ENCODE peak calls at places on chromosome 11, in eight cellular contexts. J is GM19239; I is stimulated activated CD4-positive, alpha-beta T cell treated with anti-CD3 and anti-CD28 coated beads, TNF-alpha, amount 100 ng/mL, for 48 hours; V is astrocyte of the cerebellum; W is EL; R is sciatic nerve; G is brain microvascular endothelial cell; T is effector memory CD4-positive, alpha-beta T cell. P is an unnamed sample.

GRCh38 chr11:2302280-2302843 is 549 bp downstream of the TSPAN32 start:
- DNase-seq in J (no peak), W (no peak), V (no peak), T (no peak), G (no peak), R (no peak), I (no peak), P (no peak)

GRCh38 chr11:135019343-135019742 is 607.3 kb upstream of the B3GAT1 start:
- DNase-seq in R (no peak), I (no peak), V (no peak), G (no peak), J (no peak), T (no peak), W (no peak), P (no peak)

GRCh38 chr11:83612891-83613766 is 327.0 kb upstream of the CCDC90B start:
- DNase-seq in G (no peak), W (no peak), R (no peak), T (no peak), I (no peak), V (no peak), J (no peak), P (no peak)

GRCh38 chr11:132402056-132402684 is 1031.8 kb downstream of the NTM start:
- DNase-seq in W (peak; percentile 28), T (no peak), I (no peak), J (peak; percentile 13), V (peak; percentile 20), G (peak; percentile 57), R (no peak), P (no peak)

GRCh38 chr11:6438979-6439571 is 1.7 kb downstream of the HPX start:
- DNase-seq in G (peak; percentile 35), R (no peak), T (no peak), V (peak; percentile 27), W (peak; percentile 61), J (no peak), I (peak; percentile 8), P (peak; percentile 11)

GRCh38 chr11:124108158-124108557 is 7.1 kb upstream of the VWA5A start:
- DNase-seq in V (peak; percentile 13), J (no peak), G (no peak), R (no peak), T (no peak), I (no peak), W (no peak), P (no peak)

GRCh38 chr11:9004310-9004945 is 627 bp upstream of the NRIP3 start:
- DNase-seq in T (no peak), I (no peak), R (peak; percentile 68), V (no peak), J (no peak), G (no peak), W (no peak), P (no peak)

GRCh38 chr11:68418671-68419070 is 41.9 kb upstream of the PPP6R3 start:
- DNase-seq in G (no peak), I (no peak), W (no peak), R (no peak), V (no peak), T (no peak), J (no peak), P (no peak)

GRCh38 chr11:69035959-69036340 is 12.8 kb upstream of the TPCN2 start:
- DNase-seq in W (peak; percentile 51), J (no peak), R (no peak), I (no peak), V (no peak), T (no peak), G (no peak), P (no peak)

GRCh38 chr11:26651916-26652315 is 69.9 kb downstream of the SLC5A12 start:
- DNase-seq in W (no peak), T (no peak), G (no peak), J (no peak), R (no peak), I (no peak), V (no peak), P (no peak)

GRCh38 chr11:128965485-128965884 is 22.8 kb upstream of the TP53AIP1 start:
- DNase-seq in I (no peak), V (no peak), J (peak; percentile 30), R (no peak), G (no peak), W (no peak), T (no peak), P (no peak)

GRCh38 chr11:69797156-69797555 is 22.0 kb upstream of the FGF4 start:
- DNase-seq in G (no peak), T (no peak), J (no peak), W (no peak), R (no peak), V (no peak), I (no peak), P (no peak)

GRCh38 chr11:86978756-86979608 is 23.8 kb upstream of the FZD4 start:
- DNase-seq in G (peak; percentile 57), V (peak; percentile 42), T (no peak), W (peak; percentile 43), R (no peak), I (no peak), J (no peak), P (peak; percentile 17)

GRCh38 chr11:100905684-100906083 is 218.6 kb downstream of the ARHGAP42 start:
- DNase-seq in V (no peak), R (no peak), J (no peak), T (no peak), W (no peak), G (no peak), I (no peak), P (no peak)

GRCh38 chr11:88101881-88102594 is 73.2 kb downstream of the RAB38 start:
- DNase-seq in V (no peak), R (no peak), T (no peak), G (no peak), J (no peak), W (no peak), I (no peak), P (no peak)

GRCh38 chr11:114209904-114210303 is 86.3 kb upstream of the NNMT start:
- DNase-seq in R (no peak), V (no peak), T (no peak), W (no peak), G (no peak), J (no peak), I (no peak), P (no peak)

GRCh38 chr11:117843666-117844484 is 19.3 kb upstream of the FXYD2 start:
- DNase-seq in J (peak; percentile 47), V (peak; percentile 59), T (peak; percentile 61), W (peak; percentile 58), I (peak; percentile 69), R (peak; percentile 92), G (peak; percentile 56), P (peak; percentile 25)

GRCh38 chr11:117822031-117822521 is 2.5 kb downstream of the FXYD2 start:
- DNase-seq in T (no peak), W (no peak), V (no peak), J (no peak), R (peak; percentile 65), I (no peak), G (no peak), P (peak; percentile 29)

GRCh38 chr11:24509114-24509513 is 12.3 kb downstream of the LUZP2 start:
- DNase-seq in J (no peak), R (no peak), W (no peak), I (no peak), V (no peak), G (no peak), T (no peak), P (no peak)

GRCh38 chr11:63017306-63017974 is 1.8 kb upstream of the SLC22A8 start:
- DNase-seq in G (peak; percentile 4), W (peak; percentile 20), T (no peak), V (no peak), R (peak; percentile 35), J (no peak), I (no peak), P (no peak)

GRCh38 chr11:121536116-121536515 is 83.3 kb upstream of the SORL1-AS1 start:
- DNase-seq in G (no peak), V (no peak), W (no peak), I (no peak), J (no peak), R (no peak), T (no peak), P (no peak)

GRCh38 chr11:67301951-67302516 is 1.3 kb upstream of the SSH3 start:
- DNase-seq in J (no peak), T (no peak), V (no peak), I (no peak), R (peak; percentile 61), W (no peak), G (peak; percentile 61), P (no peak)

GRCh38 chr11:57410287-57410686 is 16.6 kb downstream of the SLC43A3 start:
- DNase-seq in V (peak; percentile 53), J (no peak), G (peak; percentile 61), T (no peak), W (peak; percentile 77), R (no peak), I (no peak), P (peak; percentile 43)